ENCODE peak calls at places on chromosomes 6 and 20, in five cellular contexts. P, D, Z, E and O are unnamed samples.

GRCh38 chr20:56371977-56372376 is 13.2 kb downstream of the FAM210B start:
- DNase-seq in Z (no peak), D (no peak), E (no peak), P (no peak), O (no peak)

GRCh38 chr20:51356871-51357270 is 185.6 kb downstream of the NFATC2 start:
- DNase-seq in E (no peak), P (no peak), Z (no peak), D (no peak), O (no peak)

GRCh38 chr20:47373206-47373722 is 16.8 kb upstream of the ZMYND8 start:
- DNase-seq in E (no peak), D (no peak), P (no peak), Z (no peak), O (no peak)

GRCh38 chr6:117616971-117617765 is 14.9 kb upstream of the GOPC start:
- DNase-seq in Z (no peak), D (no peak), E (no peak), P (no peak), O (no peak)

GRCh38 chr6:43937236-43938177 is 167.5 kb downstream of the VEGFA start:
- DNase-seq in E (no peak), P (no peak), Z (peak), D (no peak), O (peak)

GRCh38 chr6:124073021-124073420 is 269.4 kb downstream of the NKAIN2 start:
- DNase-seq in Z (no peak), E (no peak), D (no peak), P (no peak), O (no peak)

GRCh38 chr6:97497713-97498331 is 214.8 kb upstream of the MMS22L start:
- DNase-seq in Z (peak), P (peak), D (peak), E (peak), O (peak)

GRCh38 chr6:26336355-26337198 is 28.4 kb upstream of the BTN3A2 start:
- DNase-seq in E (peak), P (no peak), Z (no peak), D (no peak), O (peak)